ENCODE peak calls at places on chromosomes 6 and 20, in ten cellular contexts. T is transverse colon, M is tibial nerve, S is spleen, U is A549, X is body of pancreas, B is vagina, E is K562, V is uterus, W is GM12878. L is an unnamed sample.

GRCh38 chr6:119830494-119831295 is 481.1 kb upstream of the MAN1A1 start:
- DNase-seq in T (no peak), M (no peak), S (no peak), U (no peak), X (no peak), B (no peak), E (no peak), V (no peak), W (no peak), L (peak)

GRCh38 chr6:47134476-47135189 is 92.5 kb upstream of the ADGRF1 start:
- DNase-seq in T (no peak), M (no peak), S (no peak), U (peak), X (peak), B (no peak), E (peak), V (no peak), W (no peak), L (no peak)

GRCh38 chr20:11452326-11452725 is 465.4 kb upstream of the BTBD3 start:
- DNase-seq in T (no peak), M (no peak), S (no peak), U (no peak), X (no peak), B (no peak), E (no peak), V (no peak), W (no peak), L (no peak)

GRCh38 chr6:157240059-157240959 is 83.0 kb downstream of the TMEM242 start:
- DNase-seq in T (peak), M (peak), S (peak), U (no peak), X (peak), B (peak), E (peak), V (peak), W (no peak), L (peak)

GRCh38 chr20:34403908-34404307 is 40.8 kb downstream of the ITCH start:
- DNase-seq in T (no peak), M (no peak), S (no peak), U (no peak), X (no peak), B (no peak), E (no peak), V (no peak), W (no peak), L (no peak)

GRCh38 chr6:90420495-90420894 is 123.9 kb upstream of the BACH2 start:
- DNase-seq in T (no peak), M (no peak), S (no peak), U (no peak), X (no peak), B (no peak), E (no peak), V (no peak), W (no peak), L (no peak)

GRCh38 chr6:2197177-2197671 is 48.2 kb downstream of the GMDS start:
- DNase-seq in T (no peak), M (peak), S (no peak), U (no peak), X (no peak), B (no peak), E (no peak), V (peak), W (no peak), L (no peak)

GRCh38 chr20:62205618-62206387 is 14.3 kb downstream of the HRH3 start:
- DNase-seq in T (no peak), M (no peak), S (peak), U (no peak), X (no peak), B (no peak), E (no peak), V (no peak), W (no peak), L (no peak)

GRCh38 chr20:59942245-59942644 is 2.1 kb downstream of the FAM217B start:
- DNase-seq in T (no peak), M (no peak), S (no peak), U (no peak), X (no peak), B (no peak), E (peak), V (no peak), W (no peak), L (no peak)

GRCh38 chr6:90915224-90915915 is 328.5 kb upstream of the MAP3K7 start:
- DNase-seq in T (no peak), M (no peak), S (no peak), U (no peak), X (no peak), B (no peak), E (no peak), V (no peak), W (no peak), L (no peak)

GRCh38 chr6:9576521-9576920 is 838.4 kb downstream of the TFAP2A start:
- DNase-seq in T (no peak), M (no peak), S (no peak), U (no peak), X (no peak), B (no peak), E (no peak), V (no peak), W (no peak), L (no peak)

GRCh38 chr20:40743172-40743775 is 54.2 kb upstream of the MAFB start:
- DNase-seq in T (no peak), M (no peak), S (no peak), U (no peak), X (no peak), B (no peak), E (no peak), V (no peak), W (no peak), L (no peak)

GRCh38 chr6:165889636-165890403 is 226.8 kb upstream of the PDE10A start:
- DNase-seq in T (peak), M (no peak), S (no peak), U (no peak), X (peak), B (peak), E (no peak), V (peak), W (no peak), L (no peak)

GRCh38 chr6:125584468-125584939 is 164.9 kb upstream of the HEY2 start:
- DNase-seq in T (no peak), M (no peak), S (no peak), U (no peak), X (no peak), B (no peak), E (no peak), V (no peak), W (no peak), L (no peak)

GRCh38 chr20:57503035-57503658 is 21.8 kb downstream of the CTCFL start:
- DNase-seq in T (no peak), M (no peak), S (no peak), U (no peak), X (peak), B (no peak), E (no peak), V (no peak), W (no peak), L (no peak)

GRCh38 chr6:27255866-27256265 is 8.4 kb downstream of the PRSS16 start:
- DNase-seq in T (no peak), M (no peak), S (no peak), U (no peak), X (no peak), B (no peak), E (no peak), V (no peak), W (no peak), L (no peak)

GRCh38 chr6:89454300-89454699 is 21.3 kb downstream of the ANKRD6 start:
- DNase-seq in T (no peak), M (no peak), S (no peak), U (no peak), X (no peak), B (no peak), E (peak), V (no peak), W (no peak), L (no peak)

GRCh38 chr20:38426006-38426405 is 9.1 kb downstream of the SNHG17 start:
- DNase-seq in T (no peak), M (no peak), S (no peak), U (peak), X (peak), B (no peak), E (no peak), V (no peak), W (no peak), L (no peak)

GRCh38 chr6:147503587-147503986 is 4.9 kb upstream of the SAMD5 start:
- DNase-seq in T (no peak), M (no peak), S (no peak), U (no peak), X (no peak), B (no peak), E (no peak), V (no peak), W (no peak), L (no peak)

GRCh38 chr6:27541212-27541931 is 68.5 kb upstream of the ZNF184 start:
- DNase-seq in T (no peak), M (no peak), S (no peak), U (no peak), X (no peak), B (no peak), E (peak), V (no peak), W (no peak), L (no peak)

GRCh38 chr6:159654483-159655098 is 38.5 kb downstream of the SOD2 start:
- DNase-seq in T (no peak), M (no peak), S (no peak), U (peak), X (no peak), B (no peak), E (peak), V (no peak), W (peak), L (no peak)

GRCh38 chr6:158283304-158284005 is 28.8 kb upstream of the TULP4 start:
- DNase-seq in T (no peak), M (no peak), S (no peak), U (peak), X (no peak), B (no peak), E (no peak), V (no peak), W (no peak), L (no peak)

GRCh38 chr20:58014628-58015315 is 213.7 kb downstream of the ANKRD60 start:
- DNase-seq in T (no peak), M (no peak), S (no peak), U (peak), X (no peak), B (no peak), E (no peak), V (no peak), W (no peak), L (peak)

GRCh38 chr20:16554766-16555543 is 18.3 kb downstream of the KIF16B start:
- DNase-seq in T (no peak), M (no peak), S (no peak), U (no peak), X (no peak), B (no peak), E (no peak), V (no peak), W (no peak), L (no peak)

DNA sequence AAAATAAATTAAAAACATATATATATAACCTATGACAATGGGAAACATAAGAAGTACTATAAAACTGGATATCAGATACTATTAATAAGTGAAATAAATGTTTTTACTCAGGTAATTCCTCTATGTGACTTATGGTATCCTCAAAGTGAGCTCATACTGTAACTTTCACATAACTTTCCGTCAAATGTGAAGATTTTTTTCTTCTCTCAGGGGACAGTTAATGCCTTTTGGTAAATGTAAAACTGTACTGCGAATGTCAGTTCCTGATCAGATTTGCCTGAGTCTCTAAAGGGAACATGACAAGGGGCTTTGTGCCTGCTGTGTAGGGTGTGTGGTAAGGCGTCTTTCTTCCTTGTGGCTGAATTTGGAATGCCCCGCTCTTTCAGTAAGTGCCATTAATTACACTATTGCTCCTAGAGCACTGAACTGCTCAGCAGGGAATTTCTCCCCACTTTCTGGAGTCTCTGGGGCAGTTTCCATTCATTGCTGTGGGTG is 271.8 kb downstream of the PRL start:
- DNase-seq in T (no peak), M (no peak), S (no peak), U (no peak), X (no peak), B (no peak), E (no peak), V (no peak), W (peak), L (no peak)
- TF ChIP-seq POLR2A in T (no peak), M (no peak), S (no peak), U (no peak), X (no peak), B (no peak), E (no peak), V (no peak), W (no peak), L (no peak)

DNA sequence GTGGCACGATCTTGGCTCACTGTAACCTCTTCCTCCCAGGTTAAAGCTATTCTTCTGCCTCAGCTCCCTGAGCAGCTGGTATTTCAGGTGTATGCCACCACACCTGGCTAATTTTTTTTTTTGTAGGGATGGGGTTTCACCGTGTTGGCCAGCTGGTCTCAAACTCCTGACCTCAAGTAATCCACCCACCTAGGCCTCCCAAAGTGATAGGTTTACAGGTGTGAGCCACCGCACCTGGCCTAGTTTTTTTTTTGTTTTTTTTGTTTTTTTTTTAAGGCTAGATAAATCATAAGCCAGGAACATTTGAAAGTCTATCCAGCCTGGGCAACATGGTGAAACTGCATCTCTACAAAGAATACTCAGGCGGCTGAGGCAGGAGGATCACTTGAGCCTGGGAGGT is 10.9 kb downstream of the RRP36 start:
- DNase-seq in T (no peak), M (no peak), S (no peak), U (no peak), X (no peak), B (no peak), E (no peak), V (no peak), W (no peak), L (no peak)
- H3K4me3 ChIP-seq in T (no peak), M (no peak), S (no peak), U (no peak), X (no peak), B (no peak), E (no peak), V (no peak), W (no peak), L (no peak)

GRCh38 chr6:29974901-29975560 is 32.7 kb downstream of the HLA-A start:
- DNase-seq in T (no peak), M (no peak), S (no peak), U (no peak), X (no peak), B (no peak), E (no peak), V (no peak), W (no peak), L (no peak)

GRCh38 chr6:29975561-29975907 is 33.2 kb downstream of the HLA-A start:
- DNase-seq in T (no peak), M (no peak), S (no peak), U (no peak), X (no peak), B (no peak), E (no peak), V (no peak), W (no peak), L (no peak)

GRCh38 chr6:29976253-29976587 is 33.9 kb downstream of the HLA-A start:
- DNase-seq in T (no peak), M (no peak), S (no peak), U (no peak), X (no peak), B (no peak), E (no peak), V (no peak), W (no peak), L (no peak)

GRCh38 chr6:29977425-29977727 is 35.0 kb downstream of the HLA-A start:
- DNase-seq in T (no peak), M (no peak), S (no peak), U (no peak), X (no peak), B (no peak), E (no peak), V (no peak), W (no peak), L (no peak)

GRCh38 chr6:29976588-29977424 is 34.5 kb downstream of the HLA-A start:
- DNase-seq in T (peak), M (peak), S (peak), U (peak), X (peak), B (no peak), E (peak), V (peak), W (peak), L (peak)
- TF ChIP-seq POLR2A in T (peak), M (no peak), S (no peak), U (peak), X (peak), B (no peak), E (peak), V (peak), W (no peak), L (no peak)

DNA sequence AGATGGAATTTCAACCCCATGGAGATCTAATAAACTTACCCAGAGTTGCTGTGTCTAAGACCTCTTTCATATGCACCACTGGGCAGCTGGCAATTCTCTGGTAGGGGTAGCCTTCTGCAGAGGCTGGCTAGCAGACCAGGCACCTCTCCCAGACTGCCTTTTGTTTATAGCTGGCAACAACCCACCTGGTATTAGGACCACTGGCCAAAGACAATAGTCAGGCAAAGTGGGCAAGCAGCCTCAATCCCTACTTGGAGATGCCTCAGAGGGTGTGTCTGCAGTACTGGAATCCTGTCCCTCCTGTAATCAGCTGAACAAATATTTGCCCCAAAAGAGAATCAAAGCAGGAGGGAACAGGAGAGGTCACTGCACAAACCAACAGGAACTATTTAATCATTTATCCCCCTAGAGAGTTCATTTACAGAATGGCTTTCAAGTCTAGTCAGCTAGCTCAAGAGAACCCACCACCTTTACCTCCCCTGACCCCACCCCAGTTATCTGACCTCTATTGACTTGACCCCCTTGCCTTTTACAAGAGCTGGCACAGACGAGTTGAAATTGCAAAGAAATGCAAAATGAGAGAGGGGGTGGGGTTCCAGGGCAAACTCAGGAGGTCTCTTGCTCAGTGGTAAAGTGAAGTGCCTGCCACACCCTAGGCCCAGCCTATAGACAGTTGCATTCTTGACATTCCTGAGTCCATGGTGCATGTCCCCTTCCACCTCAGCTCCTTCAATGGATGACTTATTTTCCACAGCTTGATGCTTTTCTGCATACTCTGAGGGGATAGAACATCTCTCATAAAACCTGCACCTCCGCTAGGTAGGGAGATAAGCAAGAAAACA is 2.8 kb downstream of the BCL2L1 start:
- DNase-seq in T (peak), M (no peak), S (no peak), U (peak), X (no peak), B (peak), E (no peak), V (no peak), W (no peak), L (no peak)
- H3K4me3 ChIP-seq in T (peak), M (peak), S (peak), U (peak), X (peak), B (peak), E (peak), V (peak), W (peak), L (peak)

DNA sequence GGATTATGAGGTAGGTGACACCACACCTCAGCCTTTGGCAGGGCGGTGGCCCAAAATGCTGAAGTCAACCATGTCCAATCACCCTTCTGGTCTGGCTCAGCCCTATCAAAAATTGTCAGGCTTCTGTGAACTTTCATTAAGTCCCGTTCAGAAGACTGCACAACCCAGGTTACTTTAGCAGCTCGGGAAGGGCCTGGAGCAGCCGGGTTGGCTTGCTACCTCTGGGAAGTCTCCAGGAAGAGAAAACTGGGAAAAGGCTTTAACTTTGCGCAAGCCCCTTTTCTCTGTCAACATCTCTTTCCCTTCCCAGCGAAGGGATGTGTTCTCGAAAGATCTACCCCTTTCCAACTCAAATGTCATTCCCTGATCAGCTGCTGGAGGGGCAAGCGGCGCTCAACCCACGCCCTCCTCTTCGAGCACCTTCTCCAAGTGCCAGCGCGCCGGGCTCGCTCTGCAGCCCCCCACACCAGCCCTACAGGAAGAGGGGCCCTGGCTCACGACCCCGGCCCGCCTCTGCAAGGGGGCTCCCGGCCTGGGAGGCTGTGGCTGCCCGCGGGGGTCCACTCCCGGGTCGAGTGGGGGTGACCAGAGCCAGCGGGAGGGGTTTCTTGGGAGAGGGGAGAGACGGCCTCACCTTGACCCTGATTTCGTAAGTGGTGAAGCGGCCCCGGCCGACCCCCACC is 573 bp downstream of the SNX3 start:
- DNase-seq in T (peak), M (peak), S (peak), U (peak), X (peak), B (peak), E (peak), V (no peak), W (peak), L (peak)
- TF ChIP-seq POLR2A in T (no peak), M (no peak), S (no peak), U (no peak), X (no peak), B (no peak), E (no peak), V (peak), W (no peak), L (no peak)

GRCh38 chr6:38701551-38701950 is 1.4 kb downstream of the GLO1 start:
- DNase-seq in T (no peak), M (no peak), S (no peak), U (no peak), X (no peak), B (no peak), E (no peak), V (no peak), W (no peak), L (no peak)
- H3K4me3 ChIP-seq in T (no peak), M (peak), S (peak), U (no peak), X (no peak), B (no peak), E (peak), V (no peak), W (peak), L (no peak)

GRCh38 chr20:50192364-50193168 is 1.9 kb downstream of the CEBPB start:
- DNase-seq in T (peak), M (peak), S (peak), U (peak), X (peak), B (peak), E (peak), V (peak), W (peak), L (peak)
- TF ChIP-seq POLR2A in T (no peak), M (peak), S (no peak), U (no peak), X (no peak), B (no peak), E (peak), V (peak), W (no peak), L (no peak)

GRCh38 chr6:151390276-151391020 is 911 bp downstream of the ZBTB2 start:
- DNase-seq in T (peak), M (peak), S (peak), U (peak), X (peak), B (peak), E (peak), V (peak), W (peak), L (peak)

GRCh38 chr6:151391471-151392428 is at the start of gene ZBTB2:
- DNase-seq in T (peak), M (peak), S (peak), U (peak), X (peak), B (peak), E (peak), V (peak), W (no peak), L (peak)

GRCh38 chr6:151393410-151393809 is 2.1 kb upstream of the ZBTB2 start:
- DNase-seq in T (no peak), M (no peak), S (no peak), U (no peak), X (no peak), B (no peak), E (no peak), V (no peak), W (no peak), L (no peak)

GRCh38 chr6:151391021-151391470 is 313 bp downstream of the ZBTB2 start:
- DNase-seq in T (peak), M (peak), S (peak), U (peak), X (peak), B (no peak), E (peak), V (peak), W (no peak), L (peak)

GRCh38 chr6:151392429-151392828 is 1.1 kb upstream of the ZBTB2 start:
- DNase-seq in T (no peak), M (no peak), S (no peak), U (no peak), X (no peak), B (no peak), E (no peak), V (no peak), W (no peak), L (no peak)
- H3K4me3 ChIP-seq in T (peak), M (peak), S (peak), U (peak), X (no peak), B (peak), E (peak), V (peak), W (peak), L (no peak)